ENCODE peak calls at places on chromosomes 1 and 21, in four cellular contexts. L, O, J and Z are unnamed samples. For H3K4me1 and H3K9me3, the result is how much of the 10 kb centered on the place peaks cover.

GRCh38 chr1:225418059-225418458 is 9.8 kb downstream of the LBR start:
- DNase-seq in L (no peak), O (no peak), J (no peak), Z (no peak)

GRCh38 chr1:76354236-76354635 is 279.7 kb downstream of the ST6GALNAC3 start:
- DNase-seq in L (no peak), O (no peak), J (no peak), Z (no peak)

GRCh38 chr1:198620198-198620597 is 18.6 kb upstream of the PTPRC start:
- DNase-seq in L (no peak), O (no peak), J (no peak), Z (no peak)

GRCh38 chr1:212366901-212367300 is 47.8 kb downstream of the PACC1 start:
- DNase-seq in L (no peak), O (no peak), J (no peak), Z (no peak)

GRCh38 chr1:92030701-92031107 is 919 bp downstream of the EPHX4 start:
- DNase-seq in L (peak), O (no peak), J (no peak), Z (no peak)

GRCh38 chr1:207316622-207317510 is 4.6 kb upstream of the CD55 start:
- DNase-seq in L (peak), O (no peak), J (no peak), Z (no peak)

GRCh38 chr1:62398377-62398776 is 38.5 kb upstream of the USP1 start:
- DNase-seq in L (peak), O (no peak), J (no peak), Z (no peak)

GRCh38 chr1:44036409-44037111 is 5.3 kb upstream of the SLC6A9 start:
- DNase-seq in L (peak), O (peak), J (peak), Z (peak)

GRCh38 chr21:44533121-44533890 is 6.7 kb downstream of the KRTAP10-1 start:
- DNase-seq in L (no peak), O (peak), J (no peak), Z (no peak)

GRCh38 chr1:5311147-5311546 is 656.7 kb downstream of the AJAP1 start:
- DNase-seq in L (no peak), O (no peak), J (no peak), Z (no peak)

GRCh38 chr1:45348609-45348965 is 8.3 kb upstream of the MUTYH start:
- DNase-seq in L (no peak), O (no peak), J (no peak), Z (no peak)

GRCh38 chr1:158145173-158145719 is 35.4 kb upstream of the CD1D start:
- DNase-seq in L (peak), O (peak), J (peak), Z (no peak)

GRCh38 chr1:172826096-172826741 is 167.3 kb downstream of the FASLG start:
- DNase-seq in L (peak), O (no peak), J (no peak), Z (no peak)

GRCh38 chr1:16013220-16013907 is 4.5 kb downstream of the HSPB7 start:
- DNase-seq in L (peak), O (peak), J (peak), Z (peak)

GRCh38 chr1:171625225-171625624 is 3.2 kb downstream of the MYOCOS start:
- DNase-seq in L (no peak), O (no peak), J (no peak), Z (no peak)

GRCh38 chr1:194355488-194356106 is 1169.2 kb upstream of the B3GALT2 start:
- DNase-seq in L (no peak), O (no peak), J (no peak), Z (no peak)

GRCh38 chr1:166297993-166298392 is 131.2 kb upstream of the FAM78B start:
- DNase-seq in L (no peak), O (no peak), J (no peak), Z (no peak)

GRCh38 chr1:196317535-196318522 is 290.4 kb downstream of the KCNT2 start:
- DNase-seq in L (peak), O (no peak), J (no peak), Z (no peak)

GRCh38 chr1:84539972-84540371 is 33.6 kb upstream of the GNG5 start:
- DNase-seq in L (no peak), O (no peak), J (no peak), Z (no peak)

GRCh38 chr1:23178931-23179330 is 10.3 kb upstream of the LUZP1 start:
- DNase-seq in L (no peak), O (no peak), J (no peak), Z (no peak)

GRCh38 chr1:94693435-94693834 is 126.7 kb upstream of the SLC44A3 start:
- DNase-seq in L (no peak), O (no peak), J (no peak), Z (no peak)

GRCh38 chr1:26349196-26349885 is 4.6 kb downstream of the CRYBG2 start:
- DNase-seq in L (peak), O (no peak), J (no peak), Z (no peak)

GRCh38 chr1:59017501-59018231 is 233.8 kb upstream of the JUN start:
- DNase-seq in L (peak), O (no peak), J (no peak), Z (no peak)

GRCh38 chr1:85572574-85572973 is 8.0 kb upstream of the CCN1 start:
- DNase-seq in L (peak), O (no peak), J (no peak), Z (no peak)
- H3K27ac ChIP-seq in L (peak), O (no peak), J (no peak), Z (no peak)

DNA sequence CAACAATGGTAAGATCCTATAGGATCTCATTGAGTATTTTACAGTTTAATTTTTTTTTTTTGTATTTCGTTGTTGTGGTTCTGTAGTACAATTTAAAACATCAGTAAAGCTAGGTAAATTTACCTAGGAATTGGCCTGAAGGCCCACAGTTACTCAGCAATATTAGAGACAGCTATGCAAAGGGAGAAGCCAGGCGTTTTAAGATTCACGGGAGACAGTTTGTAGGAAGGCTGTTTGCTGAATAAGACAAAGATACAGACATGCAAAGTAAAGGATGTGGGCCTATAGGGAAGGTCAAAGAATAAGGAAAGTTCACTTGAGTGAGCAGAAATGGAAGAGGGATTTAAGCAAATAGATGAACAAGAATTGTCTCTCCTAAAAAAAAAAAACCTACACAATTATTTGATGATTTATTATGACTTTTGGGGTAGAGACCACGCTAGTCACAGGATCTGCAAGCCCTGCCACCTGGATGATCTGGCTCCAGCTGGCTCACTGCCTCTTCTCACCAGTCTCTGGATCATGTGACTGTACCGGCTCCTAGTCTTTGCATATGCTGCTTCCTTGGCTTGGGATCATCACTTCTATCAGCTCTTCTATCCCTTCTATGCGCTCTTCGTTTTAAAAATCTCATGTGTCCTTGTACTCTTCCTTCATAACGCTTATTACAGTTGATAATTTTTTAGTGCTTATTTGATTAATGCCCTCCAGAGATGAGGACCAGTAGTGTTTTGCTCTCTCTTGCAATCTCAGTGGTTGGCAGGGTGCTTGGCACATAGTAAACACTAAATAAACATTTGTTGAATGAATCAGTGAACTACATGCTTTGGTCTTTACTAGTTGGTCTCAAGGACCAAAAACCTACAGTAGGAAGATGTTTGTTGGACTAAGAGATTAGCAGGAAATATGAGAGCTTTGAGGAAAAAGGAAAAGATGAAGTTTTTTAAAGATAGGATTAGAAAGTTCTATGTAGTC is 14.1 kb downstream of the DYRK1A start:
- DNase-seq in L (peak), O (no peak), J (peak), Z (no peak)
- H3K4me1 ChIP-seq in L (under half), O (half or more), J (under half), Z (half or more)

DNA sequence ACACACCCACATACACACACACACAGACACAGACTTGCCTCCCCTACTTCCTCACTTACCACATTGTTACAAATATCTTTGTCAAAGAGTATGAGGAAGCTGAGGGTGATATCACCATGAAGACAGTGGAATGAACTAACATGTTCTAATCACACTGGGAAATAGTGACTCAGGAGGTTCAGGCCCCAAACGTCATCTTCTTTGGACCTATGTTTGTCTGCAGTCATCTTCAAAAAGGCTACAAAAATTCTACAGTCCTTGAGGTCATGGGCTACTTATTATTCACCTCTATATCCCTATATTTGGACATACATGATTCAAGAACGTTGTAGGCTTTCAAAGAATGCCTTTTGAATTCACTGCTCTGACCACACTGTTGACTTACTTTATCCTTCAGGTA is 2.1 kb upstream of the LCE2C start:
- DNase-seq in L (no peak), O (no peak), J (no peak), Z (no peak)
- H3K9me3 ChIP-seq in L (under half), O (under half), J (under half), Z (under half)

GRCh38 chr1:156896490-156897033 is 3.0 kb downstream of the PEAR1 start:
- DNase-seq in L (peak), O (peak), J (no peak), Z (no peak)
- H3K27ac ChIP-seq in L (peak), O (peak), J (no peak), Z (no peak)

DNA sequence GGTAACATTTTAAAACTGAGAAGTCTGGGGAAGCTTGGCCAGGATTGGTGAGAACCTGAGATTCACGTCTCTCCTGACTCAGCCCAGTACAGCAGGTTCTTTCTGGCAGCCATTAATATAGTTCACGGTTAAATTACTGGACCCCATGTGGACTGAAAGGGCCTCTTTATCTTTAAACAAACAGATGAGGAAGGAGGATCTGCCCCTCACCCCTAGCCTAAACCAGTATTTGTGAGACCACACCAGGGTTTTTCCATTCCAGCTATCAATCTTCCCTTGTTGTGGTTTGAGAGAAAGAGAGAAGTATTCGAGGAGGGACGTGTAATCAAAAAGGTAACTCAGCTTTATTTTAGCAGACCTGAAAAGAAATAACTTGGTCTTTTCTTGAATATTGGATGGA is 137.1 kb downstream of the PROX1 start:
- DNase-seq in L (no peak), O (no peak), J (no peak), Z (no peak)
- H3K4me1 ChIP-seq in L (under half), O (under half), J (under half), Z (under half)

DNA sequence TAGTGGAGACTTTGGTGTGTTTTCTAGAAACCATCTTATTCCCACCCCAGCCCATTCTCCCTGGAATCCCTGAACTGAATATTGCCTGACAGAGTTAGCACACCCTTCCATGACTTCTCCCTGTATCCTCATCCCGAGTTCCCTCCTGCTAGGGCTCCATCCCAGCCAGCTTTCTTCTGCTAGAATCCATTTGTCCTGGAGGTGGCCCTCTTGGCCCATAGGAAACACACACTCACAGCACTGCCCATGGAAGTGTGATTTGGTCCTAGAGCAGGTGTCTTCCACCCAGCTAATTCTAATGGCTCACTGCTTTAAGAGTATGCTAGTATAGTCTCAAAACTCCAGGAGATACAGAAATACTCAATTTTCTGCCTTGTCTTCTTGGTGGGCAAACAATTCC is 4.1 kb downstream of the KRTAP15-1 start:
- DNase-seq in L (no peak), O (peak), J (no peak), Z (no peak)
- H3K9me3 ChIP-seq in L (under half), O (under half), J (under half), Z (under half)

GRCh38 chr1:230979389-230979716 is 459 bp downstream of the ARV1 start:
- DNase-seq in L (no peak), O (no peak), J (no peak), Z (no peak)
- H3K27ac ChIP-seq in L (peak), O (peak), J (no peak), Z (peak)